ENCODE peak calls at places on chromosomes 2 and 18, in five cellular contexts. One of them, this sample, is unnamed.

GRCh38 chr2:114727012-114727411 is 284.6 kb downstream of the DPP10 start:
- DNase-seq in tibial nerve: no peak
- DNase-seq in AG04450: no peak
- DNase-seq in neural progenitor cell: no peak
- DNase-seq in Calu3: no peak
- DNase-seq in this sample: no peak

GRCh38 chr2:101870444-101870843 is 121.3 kb upstream of the IL1R2 start:
- DNase-seq in tibial nerve: no peak
- DNase-seq in AG04450: no peak
- DNase-seq in neural progenitor cell: no peak
- DNase-seq in Calu3: no peak
- DNase-seq in this sample: no peak

GRCh38 chr2:231490801-231491200 is 26.5 kb upstream of the NCL start:
- DNase-seq in tibial nerve: no peak
- DNase-seq in AG04450: no peak
- DNase-seq in neural progenitor cell: no peak
- DNase-seq in Calu3: no peak
- DNase-seq in this sample: no peak

GRCh38 chr2:232204457-232204931 is 174.1 kb upstream of the ALPP start:
- DNase-seq in tibial nerve: no peak
- DNase-seq in AG04450: no peak
- DNase-seq in neural progenitor cell: peak
- DNase-seq in Calu3: no peak
- DNase-seq in this sample: no peak

GRCh38 chr2:48943436-48943835 is 187.9 kb upstream of the LHCGR start:
- DNase-seq in tibial nerve: no peak
- DNase-seq in AG04450: no peak
- DNase-seq in neural progenitor cell: no peak
- DNase-seq in Calu3: no peak
- DNase-seq in this sample: no peak

GRCh38 chr18:51151568-51152511 is 45.6 kb downstream of the MEX3C start:
- DNase-seq in tibial nerve: no peak
- DNase-seq in AG04450: no peak
- DNase-seq in neural progenitor cell: no peak
- DNase-seq in Calu3: no peak
- DNase-seq in this sample: no peak

GRCh38 chr2:26017464-26018183 is 16.3 kb upstream of the RAB10 start:
- DNase-seq in tibial nerve: no peak
- DNase-seq in AG04450: no peak
- DNase-seq in neural progenitor cell: no peak
- DNase-seq in Calu3: no peak
- DNase-seq in this sample: no peak

GRCh38 chr2:6143812-6144211 is 451.6 kb downstream of the SOX11 start:
- DNase-seq in tibial nerve: no peak
- DNase-seq in AG04450: no peak
- DNase-seq in neural progenitor cell: no peak
- DNase-seq in Calu3: peak
- DNase-seq in this sample: no peak

GRCh38 chr2:207950063-207950760 is 75.1 kb downstream of the PLEKHM3 start:
- DNase-seq in tibial nerve: no peak
- DNase-seq in AG04450: no peak
- DNase-seq in neural progenitor cell: no peak
- DNase-seq in Calu3: no peak
- DNase-seq in this sample: no peak

GRCh38 chr18:2891526-2892431 is 45.0 kb downstream of the EMILIN2 start:
- DNase-seq in tibial nerve: no peak
- DNase-seq in AG04450: no peak
- DNase-seq in neural progenitor cell: no peak
- DNase-seq in Calu3: no peak
- DNase-seq in this sample: no peak

GRCh38 chr2:44598731-44599529 is 237.2 kb downstream of the CAMKMT start:
- DNase-seq in tibial nerve: no peak
- DNase-seq in AG04450: no peak
- DNase-seq in neural progenitor cell: no peak
- DNase-seq in Calu3: no peak
- DNase-seq in this sample: no peak

GRCh38 chr2:72115361-72116080 is 32.1 kb downstream of the CYP26B1 start:
- DNase-seq in tibial nerve: no peak
- DNase-seq in AG04450: peak
- DNase-seq in neural progenitor cell: no peak
- DNase-seq in Calu3: peak
- DNase-seq in this sample: peak

GRCh38 chr2:232447638-232448472 is 8.1 kb upstream of the ALPI start:
- DNase-seq in tibial nerve: no peak
- DNase-seq in AG04450: no peak
- DNase-seq in neural progenitor cell: no peak
- DNase-seq in Calu3: no peak
- DNase-seq in this sample: no peak

GRCh38 chr2:61411109-61411508 is 59.8 kb downstream of the USP34 start:
- DNase-seq in tibial nerve: no peak
- DNase-seq in AG04450: no peak
- DNase-seq in neural progenitor cell: no peak
- DNase-seq in Calu3: no peak
- DNase-seq in this sample: no peak

GRCh38 chr2:110115291-110116032 is at the start of gene MALL:
- DNase-seq in tibial nerve: no peak
- DNase-seq in AG04450: no peak
- DNase-seq in neural progenitor cell: peak
- DNase-seq in Calu3: peak
- DNase-seq in this sample: no peak

GRCh38 chr2:12389354-12390045 is 327.2 kb upstream of the TRIB2 start:
- DNase-seq in tibial nerve: no peak
- DNase-seq in AG04450: no peak
- DNase-seq in neural progenitor cell: no peak
- DNase-seq in Calu3: no peak
- DNase-seq in this sample: no peak

GRCh38 chr2:176132397-176133086 is 3.0 kb downstream of the HOXD8 start:
- DNase-seq in tibial nerve: no peak
- DNase-seq in AG04450: no peak
- DNase-seq in neural progenitor cell: peak
- DNase-seq in Calu3: no peak
- DNase-seq in this sample: no peak

GRCh38 chr18:42758851-42759250 is 356.6 kb downstream of the RIT2 start:
- DNase-seq in tibial nerve: no peak
- DNase-seq in AG04450: no peak
- DNase-seq in neural progenitor cell: no peak
- DNase-seq in Calu3: no peak
- DNase-seq in this sample: no peak

GRCh38 chr2:3354986-3355385 is 22.6 kb downstream of the EIPR1 start:
- DNase-seq in tibial nerve: no peak
- DNase-seq in AG04450: no peak
- DNase-seq in neural progenitor cell: no peak
- DNase-seq in Calu3: no peak
- DNase-seq in this sample: no peak

GRCh38 chr2:86453838-86454237 is 12.7 kb downstream of the KDM3A start:
- DNase-seq in tibial nerve: peak
- DNase-seq in AG04450: no peak
- DNase-seq in neural progenitor cell: no peak
- DNase-seq in Calu3: peak
- DNase-seq in this sample: no peak

GRCh38 chr2:231518771-231519170 is 11.5 kb downstream of the NMUR1 start:
- DNase-seq in tibial nerve: no peak
- DNase-seq in AG04450: no peak
- DNase-seq in neural progenitor cell: no peak
- DNase-seq in Calu3: no peak
- DNase-seq in this sample: no peak

GRCh38 chr2:47803770-47804169 is 20.8 kb downstream of the MSH6 start:
- DNase-seq in tibial nerve: no peak
- DNase-seq in AG04450: no peak
- DNase-seq in neural progenitor cell: no peak
- DNase-seq in Calu3: no peak
- DNase-seq in this sample: no peak

GRCh38 chr2:206915136-206915535 is 24.2 kb upstream of the CPO start:
- DNase-seq in tibial nerve: no peak
- DNase-seq in AG04450: peak
- DNase-seq in neural progenitor cell: no peak
- DNase-seq in Calu3: peak
- DNase-seq in this sample: peak

GRCh38 chr2:236855866-236856855 is 229.5 kb upstream of the COPS8 start:
- DNase-seq in tibial nerve: no peak
- DNase-seq in AG04450: no peak
- DNase-seq in neural progenitor cell: peak
- DNase-seq in Calu3: no peak
- DNase-seq in this sample: no peak

GRCh38 chr2:44233450-44234128 is 41.7 kb upstream of the SLC3A1 start:
- DNase-seq in tibial nerve: no peak
- DNase-seq in AG04450: peak
- DNase-seq in neural progenitor cell: peak
- DNase-seq in Calu3: no peak
- DNase-seq in this sample: peak

GRCh38 chr2:55843096-55843991 is 80.2 kb downstream of the EFEMP1 start:
- DNase-seq in tibial nerve: no peak
- DNase-seq in AG04450: peak
- DNase-seq in neural progenitor cell: no peak
- DNase-seq in Calu3: peak
- DNase-seq in this sample: peak

GRCh38 chr18:58572181-58572580 is 56.7 kb downstream of the ALPK2 start:
- DNase-seq in tibial nerve: no peak
- DNase-seq in AG04450: peak
- DNase-seq in neural progenitor cell: no peak
- DNase-seq in Calu3: no peak
- DNase-seq in this sample: peak

GRCh38 chr2:136238552-136239346 is 120.8 kb upstream of the CXCR4 start:
- DNase-seq in tibial nerve: no peak
- DNase-seq in AG04450: no peak
- DNase-seq in neural progenitor cell: peak
- DNase-seq in Calu3: no peak
- DNase-seq in this sample: peak

GRCh38 chr2:187842978-187843847 is 289.0 kb upstream of the TFPI start:
- DNase-seq in tibial nerve: no peak
- DNase-seq in AG04450: peak
- DNase-seq in neural progenitor cell: peak
- DNase-seq in Calu3: peak
- DNase-seq in this sample: peak

GRCh38 chr2:233240897-233241296 is 10.6 kb upstream of the ATG16L1 start:
- DNase-seq in tibial nerve: no peak
- DNase-seq in AG04450: no peak
- DNase-seq in neural progenitor cell: no peak
- DNase-seq in Calu3: no peak
- DNase-seq in this sample: no peak

GRCh38 chr18:67980241-67980640 is 463.7 kb upstream of the DSEL start:
- DNase-seq in tibial nerve: no peak
- DNase-seq in AG04450: no peak
- DNase-seq in neural progenitor cell: no peak
- DNase-seq in Calu3: no peak
- DNase-seq in this sample: no peak

GRCh38 chr18:55241016-55241415 is 281.8 kb upstream of the CCDC68 start:
- DNase-seq in tibial nerve: no peak
- DNase-seq in AG04450: no peak
- DNase-seq in neural progenitor cell: no peak
- DNase-seq in Calu3: no peak
- DNase-seq in this sample: no peak

GRCh38 chr2:168717790-168718502 is 84.5 kb upstream of the NOSTRIN start:
- DNase-seq in tibial nerve: no peak
- DNase-seq in AG04450: no peak
- DNase-seq in neural progenitor cell: no peak
- DNase-seq in Calu3: no peak
- DNase-seq in this sample: no peak

GRCh38 chr18:79523738-79524180 is 128.0 kb downstream of the NFATC1 start:
- DNase-seq in tibial nerve: no peak
- DNase-seq in AG04450: no peak
- DNase-seq in neural progenitor cell: no peak
- DNase-seq in Calu3: no peak
- DNase-seq in this sample: no peak

GRCh38 chr2:220708366-220708765 is 863.7 kb downstream of the EPHA4 start:
- DNase-seq in tibial nerve: no peak
- DNase-seq in AG04450: no peak
- DNase-seq in neural progenitor cell: no peak
- DNase-seq in Calu3: no peak
- DNase-seq in this sample: no peak

GRCh38 chr2:96157649-96158553 is 12.7 kb upstream of the DUSP2 start:
- DNase-seq in tibial nerve: no peak
- DNase-seq in AG04450: no peak
- DNase-seq in neural progenitor cell: no peak
- DNase-seq in Calu3: no peak
- DNase-seq in this sample: no peak

GRCh38 chr2:216109962-216110614 is 940 bp downstream of the XRCC5 start:
- DNase-seq in tibial nerve: no peak
- DNase-seq in AG04450: peak
- DNase-seq in neural progenitor cell: peak
- DNase-seq in Calu3: no peak
- DNase-seq in this sample: no peak

GRCh38 chr18:74368901-74369705 is 53.5 kb downstream of the C18orf63 start:
- DNase-seq in tibial nerve: no peak
- DNase-seq in AG04450: no peak
- DNase-seq in neural progenitor cell: no peak
- DNase-seq in Calu3: peak
- DNase-seq in this sample: no peak
- TF ChIP-seq CTCF in tibial nerve: no peak
- TF ChIP-seq CTCF in AG04450: no peak
- TF ChIP-seq CTCF in neural progenitor cell: no peak
- TF ChIP-seq CTCF in Calu3: no peak
- TF ChIP-seq CTCF in this sample: no peak

DNA sequence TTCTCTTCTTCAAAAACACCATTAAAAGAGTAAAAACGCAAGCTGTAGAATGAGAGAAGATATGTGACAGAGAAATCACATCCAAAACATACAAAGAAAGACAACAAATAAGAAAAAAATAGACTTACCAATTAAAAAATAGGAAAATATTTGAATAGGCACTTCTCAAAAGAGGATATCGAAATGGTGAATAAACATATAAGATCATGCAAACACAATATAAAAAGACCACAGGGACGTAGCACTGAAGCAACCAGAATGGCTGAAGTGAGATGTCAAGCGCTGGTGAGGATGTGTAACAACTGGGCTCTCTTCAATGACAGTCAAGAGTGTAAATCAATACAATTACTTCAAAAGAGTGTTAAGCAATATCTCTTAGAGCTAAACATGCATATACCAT is 202.3 kb downstream of the ZBTB7C start:
- DNase-seq in tibial nerve: no peak
- DNase-seq in AG04450: no peak
- DNase-seq in neural progenitor cell: no peak
- DNase-seq in Calu3: no peak
- DNase-seq in this sample: no peak
- TF ChIP-seq CTCF in tibial nerve: no peak
- TF ChIP-seq CTCF in AG04450: no peak
- TF ChIP-seq CTCF in neural progenitor cell: no peak
- TF ChIP-seq CTCF in Calu3: no peak
- TF ChIP-seq CTCF in this sample: no peak

GRCh38 chr2:172865422-172865821 is 129.8 kb downstream of the RAPGEF4 start:
- DNase-seq in tibial nerve: no peak
- DNase-seq in AG04450: no peak
- DNase-seq in neural progenitor cell: no peak
- DNase-seq in Calu3: peak
- DNase-seq in this sample: no peak
- TF ChIP-seq CTCF in tibial nerve: no peak
- TF ChIP-seq CTCF in AG04450: peak
- TF ChIP-seq CTCF in neural progenitor cell: peak
- TF ChIP-seq CTCF in Calu3: no peak
- TF ChIP-seq CTCF in this sample: peak

GRCh38 chr2:240780023-240780831 is 39.8 kb downstream of the KIF1A start:
- DNase-seq in tibial nerve: no peak
- DNase-seq in AG04450: no peak
- DNase-seq in neural progenitor cell: no peak
- DNase-seq in Calu3: no peak
- DNase-seq in this sample: no peak
- TF ChIP-seq CTCF in tibial nerve: no peak
- TF ChIP-seq CTCF in AG04450: no peak
- TF ChIP-seq CTCF in neural progenitor cell: no peak
- TF ChIP-seq CTCF in Calu3: no peak
- TF ChIP-seq CTCF in this sample: no peak

This sample was measured in Panc1.